ENCODE peak calls at places on chromosomes 11 and 22, in five cellular contexts. One of them, this sample, is unnamed.

GRCh38 chr11:23976369-23976768 is 520.5 kb upstream of the LUZP2 start:
- DNase-seq in stromal cell of bone marrow: no peak
- DNase-seq in activated CD4-positive, alpha-beta T cell treated with anti-CD3 and anti-CD28 coated beads for 1 hour: no peak
- DNase-seq in neural progenitor cell: no peak
- DNase-seq in CD14-positive monocyte: no peak
- DNase-seq in this sample: no peak

GRCh38 chr11:76888989-76889388 is 28.3 kb downstream of the ACER3 start:
- DNase-seq in stromal cell of bone marrow: no peak
- DNase-seq in CD14-positive monocyte: no peak
- DNase-seq in activated CD4-positive, alpha-beta T cell treated with anti-CD3 and anti-CD28 coated beads for 1 hour: no peak
- DNase-seq in neural progenitor cell: no peak
- DNase-seq in this sample: no peak

GRCh38 chr11:66549696-66550095 is 3.0 kb downstream of the ACTN3 start:
- DNase-seq in neural progenitor cell: no peak
- DNase-seq in CD14-positive monocyte: no peak
- DNase-seq in activated CD4-positive, alpha-beta T cell treated with anti-CD3 and anti-CD28 coated beads for 1 hour: no peak
- DNase-seq in stromal cell of bone marrow: no peak
- DNase-seq in this sample: no peak

GRCh38 chr11:660681-661444 is 23.8 kb downstream of the DRD4 start:
- DNase-seq in stromal cell of bone marrow: no peak
- DNase-seq in activated CD4-positive, alpha-beta T cell treated with anti-CD3 and anti-CD28 coated beads for 1 hour: no peak
- DNase-seq in CD14-positive monocyte: no peak
- DNase-seq in neural progenitor cell: no peak
- DNase-seq in this sample: no peak

GRCh38 chr22:39469681-39470461 is 13.1 kb downstream of the MGAT3 start:
- DNase-seq in CD14-positive monocyte: no peak
- DNase-seq in neural progenitor cell: peak
- DNase-seq in activated CD4-positive, alpha-beta T cell treated with anti-CD3 and anti-CD28 coated beads for 1 hour: no peak
- DNase-seq in stromal cell of bone marrow: no peak
- DNase-seq in this sample: no peak

GRCh38 chr11:6610591-6610990 is 1.4 kb downstream of the TAF10 start:
- DNase-seq in CD14-positive monocyte: no peak
- DNase-seq in activated CD4-positive, alpha-beta T cell treated with anti-CD3 and anti-CD28 coated beads for 1 hour: no peak
- DNase-seq in stromal cell of bone marrow: no peak
- DNase-seq in neural progenitor cell: no peak
- DNase-seq in this sample: no peak

GRCh38 chr11:1837171-1838076 is 1.4 kb upstream of the TNNI2 start:
- DNase-seq in activated CD4-positive, alpha-beta T cell treated with anti-CD3 and anti-CD28 coated beads for 1 hour: peak
- DNase-seq in stromal cell of bone marrow: no peak
- DNase-seq in neural progenitor cell: peak
- DNase-seq in CD14-positive monocyte: peak
- DNase-seq in this sample: peak

GRCh38 chr11:83051760-83052671 is 19.7 kb downstream of the RAB30 start:
- DNase-seq in activated CD4-positive, alpha-beta T cell treated with anti-CD3 and anti-CD28 coated beads for 1 hour: no peak
- DNase-seq in stromal cell of bone marrow: peak
- DNase-seq in neural progenitor cell: no peak
- DNase-seq in CD14-positive monocyte: no peak
- DNase-seq in this sample: no peak

GRCh38 chr22:30881361-30882180 is 87.0 kb downstream of the MORC2 start:
- DNase-seq in activated CD4-positive, alpha-beta T cell treated with anti-CD3 and anti-CD28 coated beads for 1 hour: no peak
- DNase-seq in CD14-positive monocyte: peak
- DNase-seq in stromal cell of bone marrow: no peak
- DNase-seq in neural progenitor cell: peak
- DNase-seq in this sample: no peak

GRCh38 chr11:13114566-13115465 is 105.7 kb downstream of the RASSF10 start:
- DNase-seq in stromal cell of bone marrow: no peak
- DNase-seq in CD14-positive monocyte: no peak
- DNase-seq in neural progenitor cell: peak
- DNase-seq in activated CD4-positive, alpha-beta T cell treated with anti-CD3 and anti-CD28 coated beads for 1 hour: no peak
- DNase-seq in this sample: no peak